ENCODE peak calls at places on chromosomes 11 and 22, in four cellular contexts. X is mammary epithelial cell, V is MM.1S, Z is K562. W is an unnamed sample.

GRCh38 chr22:36653316-36653715 is 50.2 kb downstream of the CACNG2 start:
- DNase-seq in X (no peak), V (no peak), Z (no peak), W (no peak)

GRCh38 chr22:39360674-39361413 is 11.1 kb downstream of the SYNGR1 start:
- DNase-seq in X (peak; percentile 72), V (no peak), Z (no peak), W (no peak)

GRCh38 chr22:35337932-35338331 is 38.2 kb downstream of the TOM1 start:
- DNase-seq in X (no peak), V (no peak), Z (no peak), W (no peak)

GRCh38 chr22:27706489-27706888 is 95.1 kb downstream of the MN1 start:
- DNase-seq in X (no peak), V (no peak), Z (no peak), W (no peak)

GRCh38 chr11:7480132-7480531 is 5.2 kb upstream of the OLFML1 start:
- DNase-seq in X (no peak), V (no peak), Z (no peak), W (no peak)

GRCh38 chr11:66242085-66242765 is 26.2 kb upstream of the RAB1B start:
- DNase-seq in X (no peak), V (no peak), Z (no peak), W (no peak)

GRCh38 chr11:65352783-65353182 is 1.8 kb upstream of the TIGD3 start:
- DNase-seq in X (no peak), V (no peak), Z (no peak), W (no peak)

GRCh38 chr11:7892059-7892699 is 38.9 kb downstream of the OR10A6 start:
- DNase-seq in X (no peak), V (peak; percentile 28), Z (no peak), W (peak; percentile 46)

GRCh38 chr22:48835364-48835763 is 992.3 kb downstream of the BRD1 start:
- DNase-seq in X (no peak), V (no peak), Z (no peak), W (no peak)

GRCh38 chr11:87125257-87125656 is 87.5 kb downstream of the TMEM135 start:
- DNase-seq in X (peak; percentile 24), V (no peak), Z (no peak), W (peak; percentile 65)

GRCh38 chr11:79493555-79494171 is 52.8 kb upstream of the TENM4 start:
- DNase-seq in X (peak; percentile 50), V (peak; percentile 55), Z (peak; percentile 74), W (peak; percentile 31)

GRCh38 chr11:14334893-14335292 is 24.1 kb downstream of the RRAS2 start:
- DNase-seq in X (no peak), V (no peak), Z (no peak), W (no peak)

GRCh38 chr11:14331476-14332136 is 27.4 kb downstream of the RRAS2 start:
- DNase-seq in X (no peak), V (no peak), Z (no peak), W (no peak)

GRCh38 chr11:14336507-14337503 is 22.2 kb downstream of the RRAS2 start:
- DNase-seq in X (peak; percentile 100), V (no peak), Z (peak; percentile 29), W (peak; percentile 95)

GRCh38 chr11:14335712-14336111 is 23.3 kb downstream of the RRAS2 start:
- DNase-seq in X (no peak), V (no peak), Z (no peak), W (no peak)

DNA sequence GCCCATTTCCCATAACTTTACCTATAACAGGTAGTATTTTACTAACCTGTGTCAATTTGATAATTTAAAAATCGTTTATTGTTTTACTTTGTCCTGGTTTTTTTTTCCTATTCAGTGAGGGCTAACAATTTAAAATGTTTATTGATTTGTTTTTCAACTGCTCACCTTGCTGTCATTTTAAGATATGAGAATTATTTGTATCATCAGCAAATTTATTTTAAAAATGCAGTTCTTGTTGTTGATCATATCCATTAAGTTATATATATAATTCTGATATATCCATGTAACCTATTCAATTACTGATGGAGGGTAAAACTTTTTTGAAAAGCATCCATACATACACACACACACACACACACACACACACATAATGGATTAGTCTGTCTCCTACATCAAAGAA is 24.8 kb downstream of the RRAS2 start:
- DNase-seq in X (no peak), V (no peak), Z (no peak), W (no peak)
- H3K4me2 ChIP-seq in X (peak overlapping the region; percentile 77), V (no peak overlapping the region), Z (no peak overlapping the region), W (no peak overlapping the region)

GRCh38 chr11:117794772-117795629 is 2.0 kb downstream of the DSCAML1 start:
- DNase-seq in X (no peak), V (no peak), Z (no peak), W (no peak)

GRCh38 chr11:117796456-117797428 is at the start of gene DSCAML1:
- DNase-seq in X (no peak), V (no peak), Z (peak; percentile 19), W (no peak)

GRCh38 chr11:117795726-117796455 is 1.1 kb downstream of the DSCAML1 start:
- DNase-seq in X (no peak), V (no peak), Z (no peak), W (no peak)

GRCh38 chr11:117803896-117804295 is 6.9 kb upstream of the DSCAML1 start:
- DNase-seq in X (no peak), V (no peak), Z (no peak), W (no peak)

DNA sequence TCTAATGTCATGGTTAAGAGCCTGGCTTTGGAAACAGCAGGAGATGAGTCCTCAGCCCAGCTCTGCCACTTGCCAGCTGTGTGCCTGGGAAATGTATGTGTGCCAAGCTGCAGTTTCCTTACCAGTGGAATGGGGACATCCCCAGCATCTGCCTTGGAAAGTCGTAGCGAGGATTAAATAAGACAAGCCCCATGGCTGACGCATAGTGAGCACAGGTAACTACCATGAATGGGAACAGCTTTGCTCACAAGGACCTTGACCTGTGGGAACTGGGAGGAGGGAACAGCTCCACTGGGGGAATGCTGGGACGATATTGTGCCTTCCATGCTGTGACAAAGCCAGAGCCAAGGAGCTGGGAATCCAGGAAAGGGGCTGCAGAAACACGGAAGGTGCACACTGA is 2.6 kb upstream of the DSCAML1 start:
- DNase-seq in X (no peak), V (no peak), Z (no peak), W (no peak)
- H3K4me1 ChIP-seq in X (peaks cover 12% of the 10 kb centered on the region), V (no peaks in the 10 kb centered on the region), Z (peaks cover 19% of the 10 kb centered on the region), W (no peaks in the 10 kb centered on the region)

GRCh38 chr11:119585038-119585666 is 143.8 kb downstream of the NECTIN1 start:
- DNase-seq in X (peak; percentile 29), V (no peak), Z (no peak), W (no peak)
- H3K9ac ChIP-seq in X (no peak overlapping the region), V (no peak overlapping the region), Z (peak overlapping the region; percentile 87), W (peak overlapping the region; percentile 76)

GRCh38 chr11:46649180-46649738 is 31.9 kb downstream of the ATG13 start:
- DNase-seq in X (peak; percentile 65), V (no peak), Z (no peak), W (peak; percentile 95)
- H3K4me2 ChIP-seq in X (no peak overlapping the region), V (no peak overlapping the region), Z (no peak overlapping the region), W (peak overlapping the region; percentile 80)

GRCh38 chr22:41094036-41094435 is 1.6 kb downstream of the EP300 start:
- DNase-seq in X (peak; percentile 42), V (peak; percentile 27), Z (peak; percentile 14), W (peak; percentile 22)

GRCh38 chr22:41096841-41097240 is 4.4 kb downstream of the EP300 start:
- DNase-seq in X (no peak), V (no peak), Z (no peak), W (no peak)

GRCh38 chr22:41096391-41096790 is 4.0 kb downstream of the EP300 start:
- DNase-seq in X (no peak), V (no peak), Z (no peak), W (no peak)

DNA sequence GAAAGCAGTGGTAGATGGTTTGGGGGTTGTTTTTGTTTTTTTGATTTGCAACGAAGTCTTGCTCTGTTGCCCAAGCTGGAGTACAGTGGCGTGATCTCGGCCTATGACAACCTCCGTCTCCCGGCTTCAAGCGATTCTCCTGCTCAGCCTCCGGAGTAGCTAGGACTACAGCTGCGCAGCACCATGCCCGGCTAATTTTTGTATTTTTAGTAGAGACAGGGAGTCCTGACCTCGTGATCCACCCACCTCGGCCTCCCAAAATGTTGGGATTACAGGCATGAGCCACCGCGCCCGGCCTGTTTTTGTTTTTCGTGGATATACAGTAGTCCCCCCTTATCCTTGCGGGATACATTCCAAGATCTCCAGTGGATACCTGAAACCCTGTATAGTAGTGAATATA is 6.6 kb downstream of the EP300 start:
- DNase-seq in X (no peak), V (no peak), Z (no peak), W (no peak)
- H3K4me1 ChIP-seq in X (peaks cover 6% of the 10 kb centered on the region), V (peaks cover 8% of the 10 kb centered on the region), Z (peaks cover 6% of the 10 kb centered on the region), W (peaks cover 6% of the 10 kb centered on the region)

W was measured in astrocyte.